ENCODE peak calls at places on chromosome X, in nine cellular contexts. K is hepatocyte, S is AG09309, W is fibroblast of pulmonary artery, V is mammary epithelial cell, G is astrocyte of the spinal cord, H is pancreas, T is HL-60, U is psoas muscle. D is an unnamed sample.

GRCh38 chrX:48617542-48618340 is 20.4 kb downstream of the WDR13 start:
- DNase-seq in K (no peak), S (no peak), W (peak; percentile 13), V (no peak), G (peak; percentile 45), H (no peak), T (no peak), U (no peak), D (no peak)

GRCh38 chrX:43949669-43950068 is 23.5 kb downstream of the NDP start:
- DNase-seq in K (peak; percentile 52), S (no peak), W (no peak), V (no peak), G (no peak), H (no peak), T (no peak), U (no peak), D (no peak)

GRCh38 chrX:149074429-149074828 is 430.7 kb downstream of the IDS start:
- DNase-seq in K (peak; percentile 16), S (no peak), W (peak; percentile 82), V (no peak), G (peak; percentile 55), H (no peak), T (no peak), U (peak; percentile 57), D (no peak)

GRCh38 chrX:123171781-123172180 is 12.3 kb upstream of the GRIA3 start:
- DNase-seq in K (no peak), S (no peak), W (peak; percentile 66), V (peak; percentile 12), G (peak; percentile 30), H (no peak), T (no peak), U (no peak), D (no peak)

GRCh38 chrX:154735695-154736393 is 15.0 kb downstream of the GAB3 start:
- DNase-seq in K (peak; percentile 38), S (no peak), W (peak; percentile 94), V (peak; percentile 41), G (peak; percentile 80), H (no peak), T (no peak), U (peak; percentile 75), D (peak; percentile 68)

GRCh38 chrX:101482296-101482695 is 3.0 kb upstream of the ARMCX4 start:
- DNase-seq in K (no peak), S (peak; percentile 27), W (peak; percentile 33), V (no peak), G (peak; percentile 32), H (no peak), T (no peak), U (no peak), D (no peak)

GRCh38 chrX:107857815-107858214 is 32.1 kb downstream of the MID2 start:
- DNase-seq in K (peak; percentile 17), S (no peak), W (no peak), V (no peak), G (no peak), H (no peak), T (no peak), U (no peak), D (no peak)

GRCh38 chrX:51852096-51852495 is 41.3 kb upstream of the MAGED1 start:
- DNase-seq in K (no peak), S (no peak), W (no peak), V (no peak), G (no peak), H (no peak), T (no peak), U (no peak), D (no peak)

GRCh38 chrX:39258331-39258730 is 457.1 kb downstream of the MID1IP1 start:
- DNase-seq in K (no peak), S (no peak), W (no peak), V (no peak), G (no peak), H (no peak), T (no peak), U (no peak), D (no peak)

GRCh38 chrX:1610166-1610565 is 4.7 kb upstream of the ASMT start:
- DNase-seq in K (no peak), S (no peak), W (no peak), V (no peak), G (no peak), H (no peak), T (no peak), U (peak; percentile 35), D (no peak)

DNA sequence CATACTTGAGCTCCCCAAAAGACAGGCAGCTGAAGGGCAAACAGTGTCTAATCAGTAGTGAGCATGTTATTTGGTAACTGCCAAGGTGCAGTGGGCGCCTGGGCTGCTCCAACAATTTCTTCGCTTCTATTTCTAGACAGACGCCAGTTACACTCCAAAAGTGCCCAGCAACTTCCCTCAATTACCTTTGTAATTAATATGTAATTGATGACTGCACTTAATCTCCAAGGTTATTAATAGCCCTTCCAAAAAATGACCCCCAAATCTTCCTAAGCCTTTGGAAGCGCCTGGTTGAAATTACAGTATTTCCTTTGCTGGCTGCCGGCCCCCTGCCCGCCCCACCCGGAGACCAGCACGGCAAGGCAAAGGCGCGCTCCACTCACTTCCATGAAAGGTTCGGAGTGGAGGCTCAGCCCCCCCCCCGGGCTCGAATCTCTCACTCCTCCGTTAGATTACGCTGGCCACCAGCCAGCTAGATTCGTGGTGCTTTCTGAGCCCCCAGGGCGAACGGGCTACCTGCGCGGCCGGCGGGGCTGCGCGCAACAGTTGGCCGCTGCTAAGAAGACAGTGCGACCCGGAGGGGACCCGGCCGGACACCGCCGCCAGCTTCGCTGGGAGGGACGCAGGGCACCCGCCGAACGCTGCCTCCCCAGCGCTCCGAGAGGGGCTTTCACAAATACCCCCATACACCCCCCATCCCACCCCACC is 1.9 kb downstream of the GPC4 start:
- DNase-seq in K (no peak), S (no peak), W (no peak), V (no peak), G (no peak), H (no peak), T (no peak), U (peak; percentile 50), D (no peak)
- TF ChIP-seq CTCF in K (no peak), S (no peak), W (no peak), V (no peak), G (no peak), H (no peak), T (no peak), U (no peak), D (no peak)

DNA sequence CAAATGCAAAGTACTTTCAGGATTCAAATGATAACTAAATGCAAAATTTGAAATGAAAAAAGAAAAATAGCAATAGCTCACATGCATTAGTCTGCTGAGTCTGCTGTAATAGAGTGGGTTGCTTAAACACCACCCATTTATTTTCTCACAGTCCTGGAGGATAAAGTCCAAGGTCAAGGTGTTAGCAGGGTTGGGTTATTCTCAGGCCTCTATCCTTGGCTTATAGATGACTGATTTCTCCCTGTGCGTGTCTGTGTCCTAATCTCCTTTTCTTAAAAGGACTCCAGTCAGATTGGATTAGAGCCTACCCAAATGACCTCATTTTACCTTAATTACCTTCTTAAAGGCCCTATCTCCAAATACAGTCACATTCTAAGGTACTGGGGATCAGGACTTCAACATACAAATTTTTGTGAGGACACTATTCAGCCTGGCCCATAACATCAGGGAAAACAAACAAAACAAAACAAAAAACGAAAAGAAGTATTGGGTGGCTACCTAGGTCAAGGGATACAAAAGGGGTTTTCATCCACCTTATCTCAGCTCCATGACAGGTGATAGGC is 6.3 kb upstream of the TBL1X start:
- DNase-seq in K (no peak), S (no peak), W (no peak), V (no peak), G (no peak), H (peak; percentile 37), T (no peak), U (no peak), D (no peak)
- H3K4me3 ChIP-seq in K (no peak overlapping the region), S (no peak overlapping the region), W (no peak overlapping the region), V (no peak overlapping the region), G (no peak overlapping the region), H (no peak overlapping the region), T (no peak overlapping the region), U (no peak overlapping the region), D (no peak overlapping the region)

GRCh38 chrX:72020788-72021187 is 110.1 kb downstream of the NHSL2 start:
- DNase-seq in K (no peak), S (no peak), W (no peak), V (no peak), G (no peak), H (no peak), T (no peak), U (no peak), D (no peak)

GRCh38 chrX:72019487-72019886 is 108.8 kb downstream of the NHSL2 start:
- DNase-seq in K (no peak), S (no peak), W (no peak), V (no peak), G (no peak), H (no peak), T (no peak), U (no peak), D (no peak)

GRCh38 chrX:72023071-72023470 is 108.6 kb downstream of the RTL5 start:
- DNase-seq in K (no peak), S (no peak), W (no peak), V (no peak), G (no peak), H (no peak), T (no peak), U (no peak), D (no peak)

GRCh38 chrX:72020204-72020603 is 109.6 kb downstream of the NHSL2 start:
- DNase-seq in K (no peak), S (no peak), W (no peak), V (no peak), G (no peak), H (no peak), T (no peak), U (no peak), D (no peak)

DNA sequence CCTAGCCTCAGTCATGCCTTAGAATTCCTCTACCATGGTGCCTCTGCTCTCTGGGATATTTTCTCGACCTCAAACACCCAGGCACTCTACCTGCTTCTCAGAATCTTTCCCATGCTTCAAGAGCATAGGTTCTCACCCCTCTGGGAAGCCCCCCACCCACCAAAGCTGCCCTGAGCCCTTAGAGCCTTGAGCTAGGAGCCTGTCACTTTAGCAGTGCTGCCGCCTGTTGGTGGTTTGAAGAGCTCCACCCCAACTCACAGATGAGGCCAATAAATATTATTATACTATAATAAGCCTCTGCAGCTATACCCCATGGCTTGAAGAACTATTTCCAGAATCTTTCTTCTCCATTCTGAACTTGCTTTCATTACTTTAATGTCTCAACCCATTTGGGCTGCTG is 109.7 kb downstream of the RTL5 start:
- DNase-seq in K (no peak), S (no peak), W (no peak), V (no peak), G (no peak), H (no peak), T (no peak), U (no peak), D (no peak)
- TF ChIP-seq CTCF in K (peak; percentile 22), S (peak; percentile 44), W (peak; percentile 49), V (peak; percentile 36), G (peak; percentile 61), H (no peak), T (no peak), U (peak; percentile 22), D (peak; percentile 58)

DNA sequence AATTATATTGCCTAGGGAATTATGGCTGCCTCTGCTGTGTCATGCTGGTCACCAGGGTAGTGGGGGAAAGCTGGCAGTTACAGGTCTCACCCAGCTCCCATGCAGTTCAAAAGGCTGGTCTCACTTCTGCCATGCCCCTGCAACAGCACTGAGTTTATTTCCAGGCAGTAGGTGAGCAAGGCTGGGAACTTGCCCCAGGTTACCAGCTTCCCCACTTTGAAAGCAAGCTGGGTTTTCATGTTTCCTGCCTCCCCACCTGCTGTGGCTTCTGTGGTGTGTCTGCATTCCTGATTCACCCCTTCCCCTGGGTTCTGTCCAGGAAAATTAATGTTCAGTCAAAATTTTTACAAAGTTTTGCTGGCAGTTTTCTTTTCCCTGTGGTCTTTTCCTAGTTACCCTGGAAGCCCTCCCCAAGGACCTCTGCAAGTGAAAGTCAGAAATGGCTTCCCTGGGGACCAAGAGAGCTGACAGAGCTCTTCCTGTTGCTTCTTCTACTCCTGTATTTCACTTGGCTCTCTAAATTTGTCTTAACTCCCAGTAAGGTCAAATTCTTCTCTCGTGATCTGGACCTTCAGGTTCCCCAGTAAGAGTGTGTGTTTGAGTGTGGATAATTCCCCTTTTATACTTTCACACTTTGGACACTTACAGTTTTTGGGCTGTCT is 58.5 kb upstream of the AGTR2 start:
- DNase-seq in K (no peak), S (no peak), W (no peak), V (no peak), G (no peak), H (no peak), T (no peak), U (no peak), D (no peak)
- H3K4me3 ChIP-seq in K (no peak overlapping the region), S (no peak overlapping the region), W (no peak overlapping the region), V (no peak overlapping the region), G (no peak overlapping the region), H (no peak overlapping the region), T (no peak overlapping the region), U (no peak overlapping the region), D (no peak overlapping the region)